ENCODE peak calls at places on chromosomes 5 and 9, in nine cellular contexts. N, A, V, M, W, L, R, B and H are unnamed samples.
A peak's percentile ranks its signal among the peaks of the same experiment; 100 is the strongest.

GRCh38 chr9:78295177-78295575 is 1.7 kb upstream of the PSAT1 start:
- DNase-seq in W (no peak), N (no peak), M (no peak), R (no peak), A (no peak), B (no peak), L (no peak), V (no peak), H (no peak)

GRCh38 chr5:140324834-140325195 is 21.6 kb downstream of the HBEGF start:
- DNase-seq in M (no peak), W (no peak), N (no peak), R (no peak), L (no peak), V (no peak), A (no peak), B (no peak), H (no peak)

GRCh38 chr5:112647428-112647827 is 90.3 kb upstream of the APC start:
- DNase-seq in N (no peak), M (peak; percentile 29), W (no peak), B (no peak), V (no peak), A (no peak), L (no peak), R (no peak), H (no peak)

GRCh38 chr9:2904242-2904930 is 60.5 kb upstream of the PUM3 start:
- DNase-seq in N (no peak), L (no peak), A (no peak), R (no peak), M (no peak), B (no peak), V (no peak), W (no peak), H (no peak)

GRCh38 chr5:124512236-124512635 is 234.2 kb downstream of the ZNF608 start:
- DNase-seq in B (no peak), W (no peak), A (no peak), M (no peak), V (no peak), L (no peak), N (no peak), R (no peak), H (no peak)

GRCh38 chr5:2817031-2817603 is 65.6 kb upstream of the IRX2 start:
- DNase-seq in W (no peak), L (no peak), M (no peak), R (no peak), V (no peak), N (no peak), A (no peak), B (no peak), H (no peak)

GRCh38 chr9:35729700-35730485 is 2.1 kb downstream of the TLN1 start:
- DNase-seq in A (no peak), N (peak; percentile 47), W (peak; percentile 80), R (peak; percentile 67), V (peak; percentile 52), B (peak; percentile 55), M (peak; percentile 69), L (no peak), H (peak; percentile 84)

GRCh38 chr5:79697222-79698164 is 7.9 kb downstream of the CMYA5 start:
- DNase-seq in A (peak; percentile 58), W (no peak), M (no peak), R (no peak), L (no peak), N (no peak), B (no peak), V (no peak), H (no peak)

GRCh38 chr5:51544386-51544785 is 161.1 kb downstream of the ISL1 start:
- DNase-seq in B (no peak), N (no peak), L (no peak), R (no peak), W (no peak), A (no peak), V (no peak), M (no peak), H (no peak)

GRCh38 chr5:7394889-7395431 is 978 bp upstream of the ADCY2 start:
- DNase-seq in N (no peak), W (no peak), A (peak; percentile 31), M (no peak), V (no peak), R (no peak), B (no peak), L (no peak), H (no peak)

GRCh38 chr9:33166263-33167083 is 663 bp downstream of the B4GALT1 start:
- DNase-seq in B (peak; percentile 64), M (peak; percentile 61), V (peak; percentile 55), L (no peak), W (no peak), A (peak; percentile 62), N (no peak), R (peak; percentile 35), H (peak; percentile 87)

GRCh38 chr9:136412912-136413420 is 2.5 kb downstream of the PMPCA start:
- DNase-seq in N (no peak), M (no peak), W (no peak), L (no peak), A (no peak), V (peak; percentile 40), B (no peak), R (no peak), H (no peak)

GRCh38 chr9:27276182-27277030 is 20.5 kb downstream of the EQTN start:
- DNase-seq in R (peak; percentile 65), L (no peak), M (peak; percentile 66), B (peak; percentile 26), N (no peak), W (no peak), A (no peak), V (peak; percentile 12), H (no peak)

GRCh38 chr5:144085381-144085780 is 85.1 kb downstream of the YIPF5 start:
- DNase-seq in W (no peak), A (no peak), M (no peak), R (no peak), L (no peak), B (no peak), N (no peak), V (no peak), H (no peak)

GRCh38 chr5:131423056-131423455 is 159.2 kb downstream of the CDC42SE2 start:
- DNase-seq in L (no peak), R (peak; percentile 17), W (no peak), B (no peak), V (no peak), M (no peak), N (no peak), A (no peak), H (no peak)

GRCh38 chr5:147892696-147893296 is 13.5 kb downstream of the C5orf46 start:
- DNase-seq in A (no peak), M (no peak), L (no peak), R (no peak), B (peak; percentile 73), V (no peak), N (no peak), W (no peak), H (no peak)

GRCh38 chr5:123875444-123876264 is 363.7 kb downstream of the CSNK1G3 start:
- DNase-seq in B (peak; percentile 25), A (no peak), R (no peak), V (no peak), W (no peak), N (no peak), L (no peak), M (peak; percentile 31), H (no peak)

GRCh38 chr5:124744170-124744911 is 2.1 kb downstream of the ZNF608 start:
- DNase-seq in L (peak; percentile 48), W (peak; percentile 78), R (peak; percentile 62), M (peak; percentile 82), V (no peak), B (peak; percentile 78), A (peak; percentile 48), N (no peak), H (peak; percentile 79)

GRCh38 chr9:116260531-116260930 is 106.9 kb downstream of the PAPPA start:
- DNase-seq in B (no peak), N (no peak), M (no peak), R (no peak), L (no peak), V (no peak), W (no peak), A (no peak), H (no peak)

GRCh38 chr5:52830700-52831099 is 43.0 kb downstream of the ITGA1 start:
- DNase-seq in W (no peak), N (no peak), A (no peak), L (no peak), M (no peak), V (no peak), B (no peak), R (no peak), H (no peak)

GRCh38 chr5:75049581-75050274 is 2.6 kb downstream of the GCNT4 start:
- DNase-seq in A (peak; percentile 51), N (peak; percentile 43), B (peak; percentile 79), L (no peak), W (no peak), V (peak; percentile 68), R (peak; percentile 45), M (peak; percentile 83), H (no peak)

GRCh38 chr9:132575005-132575609 is 7.3 kb upstream of the BARHL1 start:
- DNase-seq in A (no peak), R (peak; percentile 79), L (no peak), W (peak; percentile 80), B (peak; percentile 70), N (peak; percentile 44), M (peak; percentile 61), V (peak; percentile 83), H (no peak)

GRCh38 chr5:54671111-54671531 is 153.6 kb downstream of the SNX18 start:
- DNase-seq in M (peak; percentile 3), L (no peak), W (no peak), R (no peak), B (no peak), N (no peak), V (no peak), A (no peak), H (no peak)
- H3K27ac ChIP-seq in M (peak overlapping the region; percentile 47), L (no peak overlapping the region), W (peak overlapping the region; percentile 43), R (no peak overlapping the region), B (no peak overlapping the region), N (no peak overlapping the region), V (no peak overlapping the region), A (no peak overlapping the region), H (no peak overlapping the region)

DNA sequence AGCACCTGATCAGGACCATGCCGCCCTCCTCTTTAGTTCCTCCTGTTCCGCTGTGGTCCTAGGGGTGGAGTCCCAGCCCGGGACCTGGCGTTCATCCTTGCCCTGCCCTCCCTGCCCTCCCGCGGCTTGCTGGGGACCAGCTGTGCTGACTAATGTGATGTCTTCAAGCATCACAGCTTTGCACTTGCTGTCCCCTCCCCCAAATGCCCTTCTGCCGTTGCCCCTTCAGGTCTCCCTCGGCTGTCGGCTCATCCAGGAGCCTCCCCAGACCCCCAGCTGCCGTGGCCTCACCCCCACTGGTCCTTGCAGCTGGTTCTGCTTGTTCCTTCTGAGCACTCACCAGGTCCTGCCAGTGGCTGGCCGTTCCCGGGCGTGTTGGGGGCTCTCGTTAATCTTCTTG is 19.9 kb downstream of the RXRA start:
- DNase-seq in R (no peak), B (no peak), A (no peak), W (no peak), V (peak; percentile 44), M (no peak), L (no peak), N (no peak), H (no peak)
- H3K27ac ChIP-seq in R (no peak overlapping the region), B (no peak overlapping the region), A (no peak overlapping the region), W (no peak overlapping the region), V (no peak overlapping the region), M (no peak overlapping the region), L (peak overlapping the region; percentile 21), N (no peak overlapping the region), H (no peak overlapping the region)

GRCh38 chr5:34523382-34523716 is 132.8 kb upstream of the RAI14 start:
- DNase-seq in R (no peak), W (no peak), M (no peak), N (no peak), B (no peak), V (no peak), A (no peak), L (no peak), H (no peak)
- H3K27ac ChIP-seq in R (no peak overlapping the region), W (no peak overlapping the region), M (no peak overlapping the region), N (no peak overlapping the region), B (no peak overlapping the region), V (no peak overlapping the region), A (no peak overlapping the region), L (no peak overlapping the region), H (peak overlapping the region; percentile 63)

GRCh38 chr5:133930061-133930823 is 38.2 kb downstream of the C5orf15 start:
- DNase-seq in A (no peak), B (no peak), L (no peak), V (peak; percentile 34), W (no peak), R (no peak), N (peak; percentile 17), M (no peak), H (no peak)
- H3K27ac ChIP-seq in A (no peak overlapping the region), B (no peak overlapping the region), L (no peak overlapping the region), V (peak overlapping the region; percentile 67), W (no peak overlapping the region), R (peak overlapping the region; percentile 59), N (peak overlapping the region; percentile 17), M (no peak overlapping the region), H (peak overlapping the region; percentile 60)